ENCODE peak calls at places on chromosomes 5 and 9, in five cellular contexts. Z is H9, H is GM23338, V is transverse colon, M is breast epithelium. E is an unnamed sample.

GRCh38 chr9:80175286-80175906 is 603.6 kb downstream of the TLE4 start:
- DNase-seq in H (peak; percentile 67), V (peak; percentile 9), M (no peak), Z (no peak), E (no peak)

GRCh38 chr9:77561321-77562020 is 86.7 kb downstream of the GNA14 start:
- DNase-seq in Z (no peak), M (no peak), V (no peak), H (no peak), E (no peak)

GRCh38 chr9:136312436-136312835 is 8.5 kb upstream of the CCDC187 start:
- DNase-seq in H (peak; percentile 58), Z (no peak), M (no peak), V (peak; percentile 31), E (peak; percentile 16)

GRCh38 chr5:179130101-179130681 is 70.0 kb downstream of the ZNF354C start:
- DNase-seq in H (no peak), M (no peak), Z (no peak), V (no peak), E (no peak)

GRCh38 chr5:3030511-3031165 is 279.2 kb upstream of the IRX2 start:
- DNase-seq in H (no peak), Z (no peak), M (no peak), V (no peak), E (no peak)

GRCh38 chr5:84287964-84288363 is 96.7 kb downstream of the EDIL3 start:
- DNase-seq in H (no peak), M (no peak), V (no peak), Z (no peak), E (no peak)

GRCh38 chr9:112075009-112075378 is 100.1 kb downstream of the SUSD1 start:
- DNase-seq in Z (no peak), M (no peak), H (no peak), V (no peak), E (no peak)

GRCh38 chr5:157063776-157064430 is 5.0 kb upstream of the HAVCR1 start:
- DNase-seq in Z (no peak), M (no peak), V (no peak), H (no peak), E (no peak)

GRCh38 chr5:86862093-86862492 is 244.4 kb downstream of the COX7C start:
- DNase-seq in H (no peak), Z (no peak), M (no peak), V (no peak), E (no peak)

DNA sequence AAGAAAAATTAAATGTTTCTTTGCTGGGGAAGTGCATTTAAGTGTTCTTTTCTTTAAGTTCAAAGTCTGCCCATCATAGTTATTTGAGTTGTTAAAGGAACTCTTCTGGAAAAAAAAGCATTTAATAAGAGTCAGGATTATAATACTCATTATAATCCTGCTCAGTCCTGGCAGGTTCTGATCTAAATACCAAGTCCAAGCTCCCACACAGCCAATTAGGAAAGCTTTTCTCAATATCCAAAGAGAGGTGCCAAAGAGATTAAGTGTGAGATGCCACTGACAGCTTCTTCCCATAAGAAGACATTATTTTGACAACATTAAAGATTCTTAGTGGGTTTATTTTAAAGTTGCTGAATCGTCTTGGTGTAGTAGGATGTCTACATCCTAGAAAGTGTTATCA is 235.2 kb upstream of the DAB2 start:
- DNase-seq in H (no peak), Z (no peak), M (no peak), V (no peak), E (no peak)
- H3K27ac ChIP-seq in H (no peak overlapping the region), Z (no peak overlapping the region), M (no peak overlapping the region), V (no peak overlapping the region), E (no peak overlapping the region)

DNA sequence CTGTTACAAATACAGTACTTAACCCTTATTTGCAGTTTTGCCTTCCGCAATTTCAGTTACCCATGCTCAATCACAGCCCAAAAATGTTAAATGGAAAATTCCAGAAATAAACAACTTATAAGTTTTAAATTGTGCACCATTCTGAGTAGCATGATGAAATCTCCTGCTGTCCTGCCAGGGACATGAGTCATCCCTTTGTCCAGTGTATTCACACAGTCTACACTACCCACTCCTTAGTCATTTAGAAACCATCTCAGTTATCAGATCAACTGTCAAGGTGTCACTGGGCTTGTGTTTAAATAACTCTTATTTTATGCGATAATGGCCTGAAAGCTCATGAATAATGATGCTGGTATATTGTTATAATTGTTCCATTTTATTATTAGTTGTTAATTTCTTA is 95.8 kb downstream of the PLCXD3 start:
- DNase-seq in Z (no peak), M (no peak), V (no peak), H (no peak), E (no peak)
- H3K27ac ChIP-seq in Z (no peak overlapping the region), M (no peak overlapping the region), V (no peak overlapping the region), H (no peak overlapping the region), E (no peak overlapping the region)

GRCh38 chr5:134145061-134145757 is 30.7 kb downstream of the TCF7 start:
- DNase-seq in H (no peak), M (peak; percentile 15), V (no peak), Z (no peak), E (no peak)
- H3K27ac ChIP-seq in H (no peak overlapping the region), M (peak overlapping the region; percentile 71), V (no peak overlapping the region), Z (no peak overlapping the region), E (no peak overlapping the region)

DNA sequence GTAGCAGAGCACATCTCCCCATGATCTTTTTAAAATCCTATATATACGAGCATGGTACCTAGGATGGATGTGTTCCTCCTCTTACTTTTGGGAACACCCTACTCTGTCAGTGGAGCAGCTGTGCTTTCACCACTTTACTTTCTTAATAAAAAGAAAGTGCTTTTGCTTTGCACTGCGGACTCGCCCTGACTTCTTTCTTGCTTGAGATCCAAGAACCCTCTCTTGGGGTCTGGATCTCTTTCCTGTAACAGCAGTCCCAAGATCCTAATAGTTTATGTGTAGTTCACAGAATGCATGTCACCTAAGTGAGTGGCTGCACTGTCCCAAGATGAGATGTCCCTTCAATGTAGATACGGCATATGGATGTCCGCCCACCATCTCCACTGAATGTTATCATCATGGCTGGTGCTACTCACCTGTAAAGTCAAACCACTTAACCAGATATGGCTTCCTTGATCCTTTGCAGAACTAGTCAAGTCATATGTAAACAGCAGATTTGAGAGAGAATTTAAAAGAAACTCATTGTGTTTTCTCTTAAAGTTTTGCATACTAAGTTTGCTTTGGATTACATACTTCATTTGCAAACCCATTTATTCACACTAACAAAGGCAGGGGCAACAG is 1.9 kb downstream of the FGF1 start:
- DNase-seq in H (no peak), V (no peak), M (no peak), Z (no peak), E (no peak)
- H3K27ac ChIP-seq in H (peak overlapping the region; percentile 97), V (peak overlapping the region; percentile 16), M (peak overlapping the region; percentile 74), Z (peak overlapping the region; percentile 31), E (peak overlapping the region; percentile 88)

GRCh38 chr9:106915851-106916250 is 52.9 kb downstream of the ZNF462 start:
- DNase-seq in Z (no peak), M (no peak), H (no peak), V (no peak), E (no peak)
- H3K27ac ChIP-seq in Z (no peak overlapping the region), M (peak overlapping the region; percentile 73), H (peak overlapping the region; percentile 58), V (peak overlapping the region; percentile 58), E (no peak overlapping the region)

DNA sequence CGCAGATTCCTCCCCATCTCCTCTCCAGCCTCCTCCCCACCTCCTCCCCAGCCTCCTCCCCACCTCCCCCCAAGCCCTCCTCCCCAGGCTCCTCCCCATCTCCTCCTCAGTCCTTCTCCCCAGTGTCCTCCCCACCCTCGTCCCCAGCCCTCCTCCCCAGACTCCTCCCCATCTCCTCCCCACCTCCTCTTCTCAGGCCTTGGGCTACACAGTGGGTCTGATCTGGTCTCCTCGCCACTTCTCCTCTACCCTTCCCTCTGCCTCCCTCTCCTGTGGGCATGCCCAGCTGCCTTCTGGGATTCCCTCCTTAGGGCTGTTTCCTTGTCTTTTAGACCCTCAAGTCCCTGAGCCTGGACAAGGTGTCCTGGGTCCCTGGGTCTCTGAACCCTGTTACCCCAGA is 28.3 kb downstream of the CXXC5 start:
- DNase-seq in Z (no peak), V (no peak), M (no peak), H (no peak), E (no peak)
- H3K27ac ChIP-seq in Z (no peak overlapping the region), V (peak overlapping the region; percentile 21), M (peak overlapping the region; percentile 97), H (no peak overlapping the region), E (peak overlapping the region; percentile 98)

DNA sequence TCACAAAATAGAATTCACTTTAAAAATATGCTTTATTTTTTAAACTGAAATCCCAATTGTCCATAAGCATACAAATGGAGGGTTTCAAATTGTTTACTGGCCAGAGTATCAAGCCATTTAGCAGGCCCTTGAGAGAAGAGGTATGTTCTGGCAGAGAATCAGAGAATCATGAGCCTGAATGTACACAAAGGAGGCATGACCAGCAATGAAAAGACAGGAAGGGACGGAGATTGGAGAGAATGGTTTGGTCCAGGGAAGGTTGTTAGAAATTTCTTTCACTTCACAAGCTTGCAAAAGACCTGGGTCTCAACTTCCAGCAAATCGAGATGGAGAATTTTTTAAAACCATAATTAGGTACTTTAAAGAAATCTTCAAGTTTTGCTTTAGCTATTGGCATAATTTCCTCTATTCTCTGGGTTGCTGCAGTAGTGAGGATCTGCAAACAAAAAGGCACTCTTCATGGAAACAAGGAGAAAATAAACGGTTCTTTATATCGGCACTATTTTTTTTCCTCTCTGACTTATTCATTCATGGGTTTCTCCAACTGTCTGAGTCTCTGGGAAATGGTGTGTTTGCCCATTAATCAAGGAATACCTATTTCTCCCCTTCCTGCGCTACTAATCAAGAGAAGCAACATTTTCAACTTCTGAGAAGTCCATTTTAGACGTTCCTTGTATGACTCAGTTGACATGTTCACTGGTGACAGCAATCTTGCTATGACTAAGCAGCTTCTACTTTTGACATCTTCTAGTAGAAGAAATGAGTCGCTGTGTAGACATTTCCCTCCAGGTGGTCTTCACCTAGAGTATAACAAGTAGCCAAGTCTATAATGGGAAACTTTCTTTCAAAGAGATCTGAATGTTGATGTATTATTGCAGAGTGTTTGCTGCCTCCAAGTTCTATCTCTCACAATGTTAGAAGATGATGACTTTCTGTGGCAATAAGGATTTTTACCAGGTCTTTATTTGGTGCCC is 23.1 kb upstream of the ERCC6L2 start:
- DNase-seq in V (no peak), Z (no peak), M (no peak), H (no peak), E (no peak)
- H3K27ac ChIP-seq in V (no peak overlapping the region), Z (no peak overlapping the region), M (no peak overlapping the region), H (no peak overlapping the region), E (peak overlapping the region; percentile 5)

GRCh38 chr5:134018154-134018985 is 13.6 kb upstream of the VDAC1 start:
- DNase-seq in H (no peak), M (no peak), V (peak; percentile 90), Z (no peak), E (no peak)
- H3K27ac ChIP-seq in H (no peak overlapping the region), M (peak overlapping the region; percentile 82), V (peak overlapping the region; percentile 88), Z (no peak overlapping the region), E (no peak overlapping the region)

DNA sequence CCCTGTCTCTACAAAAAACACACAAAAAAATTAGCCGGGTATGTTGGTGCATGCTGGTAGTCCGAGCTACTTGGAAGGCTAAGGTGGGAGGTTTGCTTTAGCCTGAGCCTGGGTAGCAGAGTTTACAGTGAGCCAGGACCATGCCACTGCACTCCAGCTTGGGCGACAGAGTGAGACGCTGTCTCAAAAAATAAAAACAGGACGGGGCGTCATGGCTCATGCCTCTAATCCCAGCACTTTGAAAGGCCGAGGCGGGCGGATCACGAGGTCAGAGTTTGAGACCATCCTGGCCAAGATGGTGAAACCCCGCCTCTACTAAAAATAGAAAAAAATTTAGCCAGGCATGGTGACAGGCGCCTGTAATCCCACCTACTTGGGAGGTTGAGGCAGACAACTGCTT is 40.3 kb downstream of the UBE2D2 start:
- DNase-seq in H (no peak), Z (no peak), V (no peak), M (no peak), E (no peak)
- H3K27ac ChIP-seq in H (peak overlapping the region; percentile 47), Z (no peak overlapping the region), V (no peak overlapping the region), M (no peak overlapping the region), E (no peak overlapping the region)